ENCODE peak calls at places on chromosome 20, in eight cellular contexts. L is NAMALWA; G is activated gamma-delta T cell; F is nucleus accumbens; B is NCI-H2029; H is COLO829; I is globus pallidus; K is stimulated activated CD4-positive, alpha-beta T cell treated with anti-CD3 and anti-CD28 coated beads, Interleukin-12 subunit alpha, Interleukin-12 subunit beta, amount 100 ng/mL, for 24 hours. T is an unnamed sample.

GRCh38 chr20:25984933-25985332 is 288.3 kb upstream of the ZNF337 start:
- DNase-seq in L (no peak), G (peak), F (peak), B (peak), H (no peak), I (no peak), K (peak), T (peak)

GRCh38 chr20:52192296-52193007 is 873 bp upstream of the ZFP64 start:
- DNase-seq in L (no peak), G (no peak), F (no peak), B (no peak), H (peak), I (peak), K (no peak), T (peak)

GRCh38 chr20:1803216-1804128 is 91.7 kb upstream of the SIRPA start:
- DNase-seq in L (no peak), G (no peak), F (peak), B (no peak), H (no peak), I (peak), K (no peak), T (peak)

GRCh38 chr20:1844723-1845523 is 50.3 kb upstream of the SIRPA start:
- DNase-seq in L (peak), G (no peak), F (no peak), B (no peak), H (no peak), I (peak), K (no peak), T (peak)

GRCh38 chr20:12595841-12596240 is 412.9 kb upstream of the SPTLC3 start:
- DNase-seq in L (no peak), G (no peak), F (no peak), B (no peak), H (no peak), I (no peak), K (no peak), T (no peak)

GRCh38 chr20:4894981-4895381 is 106.3 kb downstream of the SLC23A2 start:
- DNase-seq in L (no peak), G (no peak), F (no peak), B (no peak), H (no peak), I (peak), K (no peak), T (peak)

GRCh38 chr20:23222531-23223200 is 127.9 kb upstream of the NXT1 start:
- DNase-seq in L (no peak), G (no peak), F (no peak), B (no peak), H (no peak), I (no peak), K (no peak), T (no peak)

GRCh38 chr20:11159728-11160127 is 485.9 kb upstream of the JAG1 start:
- DNase-seq in L (no peak), G (no peak), F (peak), B (no peak), H (no peak), I (peak), K (no peak), T (no peak)

GRCh38 chr20:45337367-45338120 is 10.7 kb downstream of the SDC4 start:
- DNase-seq in L (no peak), G (no peak), F (no peak), B (no peak), H (no peak), I (no peak), K (no peak), T (no peak)

GRCh38 chr20:22796465-22797077 is 212.2 kb upstream of the FOXA2 start:
- DNase-seq in L (no peak), G (no peak), F (no peak), B (no peak), H (no peak), I (no peak), K (no peak), T (no peak)

GRCh38 chr20:40997116-40997515 is 31.5 kb upstream of the TOP1 start:
- DNase-seq in L (peak), G (no peak), F (no peak), B (no peak), H (no peak), I (no peak), K (no peak), T (no peak)

GRCh38 chr20:51338692-51339440 is 203.7 kb downstream of the NFATC2 start:
- DNase-seq in L (no peak), G (no peak), F (no peak), B (no peak), H (no peak), I (no peak), K (no peak), T (no peak)

GRCh38 chr20:24032412-24032898 is 43.9 kb upstream of the GGTLC1 start:
- DNase-seq in L (no peak), G (no peak), F (no peak), B (no peak), H (no peak), I (no peak), K (no peak), T (no peak)

GRCh38 chr20:44092551-44093248 is 94.3 kb downstream of the JPH2 start:
- DNase-seq in L (peak), G (no peak), F (no peak), B (peak), H (peak), I (no peak), K (no peak), T (peak)